ENCODE peak calls at places on chromosomes 5 and 9, in seven cellular contexts. W is WERI-Rb-1; H is brain pericyte; Z is effector memory CD8-positive, alpha-beta T cell; P is RCC 7860; X is astrocyte; S is bronchial epithelial cell. Q is an unnamed sample.

GRCh38 chr9:34310205-34310604 is 18.9 kb downstream of the KIF24 start:
- DNase-seq in W (no peak), H (no peak), Z (no peak), P (no peak), X (no peak), S (peak; percentile 20), Q (no peak)

GRCh38 chr9:95592931-95593330 is 76.2 kb upstream of the PTCH1 start:
- DNase-seq in W (no peak), H (no peak), Z (no peak), P (no peak), X (no peak), S (no peak), Q (no peak)

GRCh38 chr5:61123145-61123544 is 39.1 kb downstream of the SMIM15 start:
- DNase-seq in W (no peak), H (no peak), Z (no peak), P (no peak), X (no peak), S (no peak), Q (no peak)

GRCh38 chr5:54742417-54742889 is 224.9 kb downstream of the SNX18 start:
- DNase-seq in W (no peak), H (no peak), Z (no peak), P (no peak), X (peak; percentile 75), S (peak; percentile 91), Q (no peak)

GRCh38 chr5:172399826-172400225 is 54.5 kb downstream of the SH3PXD2B start:
- DNase-seq in W (no peak), H (no peak), Z (no peak), P (no peak), X (no peak), S (no peak), Q (no peak)

GRCh38 chr5:111914957-111915356 is 158.0 kb upstream of the NREP start:
- DNase-seq in W (no peak), H (no peak), Z (no peak), P (no peak), X (no peak), S (no peak), Q (no peak)

GRCh38 chr5:43772601-43773031 is 169.6 kb downstream of the NNT start:
- DNase-seq in W (no peak), H (no peak), Z (no peak), P (no peak), X (peak; percentile 52), S (peak; percentile 81), Q (peak; percentile 38)

GRCh38 chr9:92147854-92148184 is 32.6 kb upstream of the SPTLC1 start:
- DNase-seq in W (no peak), H (no peak), Z (no peak), P (no peak), X (no peak), S (no peak), Q (no peak)

GRCh38 chr9:130791279-130791894 is 43.7 kb upstream of the ABL1 start:
- DNase-seq in W (no peak), H (no peak), Z (no peak), P (no peak), X (no peak), S (no peak), Q (no peak)

GRCh38 chr9:95175523-95175922 is 142.0 kb downstream of the FANCC start:
- DNase-seq in W (peak; percentile 26), H (no peak), Z (no peak), P (no peak), X (no peak), S (no peak), Q (no peak)

GRCh38 chr5:104412649-104413240 is 850.2 kb upstream of the NUDT12 start:
- DNase-seq in W (peak; percentile 48), H (no peak), Z (no peak), P (peak; percentile 14), X (peak; percentile 20), S (peak; percentile 38), Q (peak; percentile 45)

GRCh38 chr5:16952968-16953671 is 17.0 kb upstream of the MYO10 start:
- DNase-seq in W (no peak), H (no peak), Z (no peak), P (peak; percentile 47), X (no peak), S (no peak), Q (no peak)

GRCh38 chr5:142017832-142018427 is 5.1 kb upstream of the GNPDA1 start:
- DNase-seq in W (no peak), H (no peak), Z (no peak), P (peak; percentile 18), X (peak; percentile 92), S (no peak), Q (peak; percentile 14)

GRCh38 chr9:129036923-129037766 is 719 bp downstream of the MIGA2 start:
- DNase-seq in W (no peak), H (no peak), Z (no peak), P (no peak), X (no peak), S (no peak), Q (no peak)

GRCh38 chr5:107359033-107359915 is 311.5 kb downstream of the EFNA5 start:
- DNase-seq in W (no peak), H (no peak), Z (no peak), P (peak; percentile 20), X (peak; percentile 51), S (no peak), Q (peak; percentile 18)

GRCh38 chr5:74316064-74316586 is 324.4 kb downstream of the ENC1 start:
- DNase-seq in W (peak; percentile 51), H (peak; percentile 10), Z (no peak), P (peak; percentile 93), X (peak; percentile 98), S (peak; percentile 99), Q (no peak)

GRCh38 chr9:137506274-137506673 is 43.9 kb downstream of the PNPLA7 start:
- DNase-seq in W (no peak), H (no peak), Z (no peak), P (no peak), X (no peak), S (no peak), Q (no peak)

GRCh38 chr5:10257870-10258269 is 7.8 kb downstream of the CCT5 start:
- DNase-seq in W (peak; percentile 62), H (no peak), Z (no peak), P (no peak), X (no peak), S (no peak), Q (no peak)

GRCh38 chr9:3478549-3478953 is 47.2 kb downstream of the RFX3 start:
- DNase-seq in W (no peak), H (no peak), Z (no peak), P (no peak), X (peak; percentile 25), S (peak; percentile 98), Q (peak; percentile 52)

GRCh38 chr5:95878417-95879323 is 56.1 kb upstream of the GLRX start:
- DNase-seq in W (no peak), H (no peak), Z (no peak), P (no peak), X (peak; percentile 30), S (peak; percentile 84), Q (no peak)

GRCh38 chr5:132526290-132526973 is 16.9 kb downstream of the IL5 start:
- DNase-seq in W (peak; percentile 48), H (peak; percentile 5), Z (peak; percentile 68), P (peak; percentile 55), X (no peak), S (peak; percentile 53), Q (no peak)

GRCh38 chr9:72305102-72305546 is 59.9 kb downstream of the ZFAND5 start:
- DNase-seq in W (no peak), H (no peak), Z (no peak), P (peak; percentile 97), X (peak; percentile 61), S (peak; percentile 99), Q (peak; percentile 91)

GRCh38 chr9:92650839-92651621 is 18.9 kb downstream of the IPPK start:
- DNase-seq in W (no peak), H (no peak), Z (no peak), P (no peak), X (peak; percentile 75), S (no peak), Q (no peak)

GRCh38 chr5:145350501-145350900 is 484.6 kb downstream of the PRELID2 start:
- DNase-seq in W (no peak), H (no peak), Z (no peak), P (peak; percentile 73), X (peak; percentile 89), S (peak; percentile 99), Q (no peak)

GRCh38 chr5:157212307-157212706 is 31.7 kb downstream of the ITK start:
- DNase-seq in W (no peak), H (no peak), Z (no peak), P (no peak), X (no peak), S (no peak), Q (no peak)

GRCh38 chr5:179266291-179267070 is 78.8 kb downstream of the ADAMTS2 start:
- DNase-seq in W (no peak), H (no peak), Z (no peak), P (no peak), X (no peak), S (no peak), Q (no peak)

GRCh38 chr5:157540707-157541451 is 34.7 kb downstream of the ADAM19 start:
- DNase-seq in W (no peak), H (no peak), Z (peak; percentile 24), P (peak; percentile 56), X (peak; percentile 83), S (peak; percentile 18), Q (no peak)

GRCh38 chr5:78601622-78602314 is 46.8 kb downstream of the LHFPL2 start:
- DNase-seq in W (no peak), H (no peak), Z (no peak), P (peak; percentile 33), X (peak; percentile 72), S (no peak), Q (no peak)

GRCh38 chr9:95116820-95117204 is 200.7 kb downstream of the FANCC start:
- DNase-seq in W (no peak), H (no peak), Z (no peak), P (no peak), X (no peak), S (peak; percentile 38), Q (no peak)

GRCh38 chr9:132411091-132411508 is 1.1 kb downstream of the CFAP77 start:
- DNase-seq in W (peak; percentile 86), H (no peak), Z (peak; percentile 71), P (no peak), X (no peak), S (peak; percentile 42), Q (no peak)

GRCh38 chr5:73242741-73243140 is 69.7 kb downstream of the TMEM174 start:
- DNase-seq in W (no peak), H (no peak), Z (no peak), P (no peak), X (no peak), S (peak; percentile 45), Q (no peak)

GRCh38 chr5:54175-54730 is 37.7 kb upstream of the PLEKHG4B start:
- DNase-seq in W (no peak), H (no peak), Z (no peak), P (no peak), X (no peak), S (no peak), Q (no peak)

GRCh38 chr9:92668746-92669526 is 995 bp downstream of the IPPK start:
- DNase-seq in W (peak; percentile 30), H (no peak), Z (no peak), P (peak; percentile 57), X (peak; percentile 72), S (peak; percentile 63), Q (peak; percentile 21)

GRCh38 chr5:132298813-132299212 is 4.6 kb downstream of the SLC22A4 start:
- DNase-seq in W (no peak), H (no peak), Z (no peak), P (no peak), X (no peak), S (no peak), Q (no peak)

GRCh38 chr5:75006821-75007536 is 45.4 kb downstream of the GCNT4 start:
- DNase-seq in W (no peak), H (no peak), Z (no peak), P (no peak), X (no peak), S (no peak), Q (no peak)

GRCh38 chr5:57302643-57303042 is 128.8 kb downstream of the GPBP1 start:
- DNase-seq in W (no peak), H (peak; percentile 78), Z (no peak), P (peak; percentile 25), X (peak; percentile 49), S (no peak), Q (no peak)

GRCh38 chr5:84816160-84816559 is 431.5 kb upstream of the EDIL3 start:
- DNase-seq in W (no peak), H (no peak), Z (no peak), P (no peak), X (no peak), S (no peak), Q (no peak)

GRCh38 chr9:135348788-135349150 is 130.8 kb upstream of the PPP1R26 start:
- DNase-seq in W (no peak), H (no peak), Z (no peak), P (no peak), X (no peak), S (no peak), Q (no peak)

Q was measured in foreskin melanocyte.